ENCODE peak calls at places on chromosomes 1 and 21, in seven cellular contexts. One of them, this sample, is unnamed.

GRCh38 chr1:173914366-173914871 is 2.7 kb downstream of the SERPINC1 start:
- DNase-seq in heart right ventricle: no peak
- DNase-seq in left ventricle myocardium inferior: no peak
- DNase-seq in H9: peak
- DNase-seq in breast epithelium: no peak
- DNase-seq in ovary: no peak
- DNase-seq in CD8-positive, alpha-beta T cell: no peak
- DNase-seq in this sample: no peak

GRCh38 chr21:16891821-16892220 is 621.0 kb upstream of the CXADR start:
- DNase-seq in heart right ventricle: no peak
- DNase-seq in left ventricle myocardium inferior: no peak
- DNase-seq in H9: no peak
- DNase-seq in breast epithelium: no peak
- DNase-seq in ovary: no peak
- DNase-seq in CD8-positive, alpha-beta T cell: no peak
- DNase-seq in this sample: no peak

GRCh38 chr1:171468120-171468790 is 17.1 kb upstream of the PRRC2C start:
- DNase-seq in heart right ventricle: no peak
- DNase-seq in left ventricle myocardium inferior: no peak
- DNase-seq in H9: no peak
- DNase-seq in breast epithelium: no peak
- DNase-seq in ovary: no peak
- DNase-seq in CD8-positive, alpha-beta T cell: no peak
- DNase-seq in this sample: no peak

GRCh38 chr1:155379877-155380192 is 59.1 kb downstream of the RUSC1 start:
- DNase-seq in heart right ventricle: no peak
- DNase-seq in left ventricle myocardium inferior: no peak
- DNase-seq in H9: no peak
- DNase-seq in breast epithelium: no peak
- DNase-seq in ovary: no peak
- DNase-seq in CD8-positive, alpha-beta T cell: no peak
- DNase-seq in this sample: no peak

GRCh38 chr1:179779645-179780272 is 36.7 kb downstream of the FAM163A start:
- DNase-seq in heart right ventricle: no peak
- DNase-seq in left ventricle myocardium inferior: no peak
- DNase-seq in H9: no peak
- DNase-seq in breast epithelium: no peak
- DNase-seq in ovary: no peak
- DNase-seq in CD8-positive, alpha-beta T cell: no peak
- DNase-seq in this sample: no peak

GRCh38 chr21:41957991-41958766 is 4.4 kb upstream of the C2CD2 start:
- DNase-seq in heart right ventricle: peak
- DNase-seq in left ventricle myocardium inferior: peak
- DNase-seq in H9: no peak
- DNase-seq in breast epithelium: peak
- DNase-seq in ovary: peak
- DNase-seq in CD8-positive, alpha-beta T cell: no peak
- DNase-seq in this sample: no peak

GRCh38 chr1:41917051-41917530 is 1.6 kb downstream of the HIVEP3 start:
- DNase-seq in heart right ventricle: no peak
- DNase-seq in left ventricle myocardium inferior: no peak
- DNase-seq in H9: no peak
- DNase-seq in breast epithelium: no peak
- DNase-seq in ovary: no peak
- DNase-seq in CD8-positive, alpha-beta T cell: no peak
- DNase-seq in this sample: no peak

GRCh38 chr1:214260561-214261205 is 20.3 kb upstream of the SMYD2 start:
- DNase-seq in heart right ventricle: no peak
- DNase-seq in left ventricle myocardium inferior: no peak
- DNase-seq in H9: no peak
- DNase-seq in breast epithelium: no peak
- DNase-seq in ovary: no peak
- DNase-seq in CD8-positive, alpha-beta T cell: no peak
- DNase-seq in this sample: no peak

GRCh38 chr21:45387506-45387905 is 17.5 kb upstream of the COL18A1 start:
- DNase-seq in heart right ventricle: no peak
- DNase-seq in left ventricle myocardium inferior: peak
- DNase-seq in H9: no peak
- DNase-seq in breast epithelium: no peak
- DNase-seq in ovary: peak
- DNase-seq in CD8-positive, alpha-beta T cell: no peak
- DNase-seq in this sample: no peak

GRCh38 chr1:162976628-162977027 is 92.5 kb upstream of the RGS4 start:
- DNase-seq in heart right ventricle: no peak
- DNase-seq in left ventricle myocardium inferior: no peak
- DNase-seq in H9: no peak
- DNase-seq in breast epithelium: no peak
- DNase-seq in ovary: no peak
- DNase-seq in CD8-positive, alpha-beta T cell: no peak
- DNase-seq in this sample: no peak

GRCh38 chr1:162899422-162900168 is 38.6 kb upstream of the CCDC190 start:
- DNase-seq in heart right ventricle: no peak
- DNase-seq in left ventricle myocardium inferior: no peak
- DNase-seq in H9: no peak
- DNase-seq in breast epithelium: no peak
- DNase-seq in ovary: no peak
- DNase-seq in CD8-positive, alpha-beta T cell: no peak
- DNase-seq in this sample: no peak

GRCh38 chr1:23759277-23759676 is 16.0 kb downstream of the ELOA start:
- DNase-seq in heart right ventricle: no peak
- DNase-seq in left ventricle myocardium inferior: no peak
- DNase-seq in H9: no peak
- DNase-seq in breast epithelium: no peak
- DNase-seq in ovary: no peak
- DNase-seq in CD8-positive, alpha-beta T cell: no peak
- DNase-seq in this sample: no peak

GRCh38 chr1:52268372-52268771 is 97.6 kb downstream of the CC2D1B start:
- DNase-seq in heart right ventricle: no peak
- DNase-seq in left ventricle myocardium inferior: no peak
- DNase-seq in H9: peak
- DNase-seq in breast epithelium: no peak
- DNase-seq in ovary: no peak
- DNase-seq in CD8-positive, alpha-beta T cell: no peak
- DNase-seq in this sample: no peak

GRCh38 chr1:98792123-98792522 is 130.6 kb downstream of the SNX7 start:
- DNase-seq in heart right ventricle: no peak
- DNase-seq in left ventricle myocardium inferior: no peak
- DNase-seq in H9: no peak
- DNase-seq in breast epithelium: no peak
- DNase-seq in ovary: no peak
- DNase-seq in CD8-positive, alpha-beta T cell: no peak
- DNase-seq in this sample: no peak
- H3K27ac ChIP-seq in heart right ventricle: no peak
- H3K27ac ChIP-seq in left ventricle myocardium inferior: no peak
- H3K27ac ChIP-seq in H9: no peak
- H3K27ac ChIP-seq in breast epithelium: no peak
- H3K27ac ChIP-seq in ovary: no peak
- H3K27ac ChIP-seq in CD8-positive, alpha-beta T cell: no peak
- H3K27ac ChIP-seq in this sample: no peak

GRCh38 chr1:6105218-6105679 is 59.6 kb downstream of the KCNAB2 start:
- DNase-seq in heart right ventricle: peak
- DNase-seq in left ventricle myocardium inferior: no peak
- DNase-seq in H9: no peak
- DNase-seq in breast epithelium: no peak
- DNase-seq in ovary: no peak
- DNase-seq in CD8-positive, alpha-beta T cell: no peak
- DNase-seq in this sample: no peak

GRCh38 chr1:6106977-6107376 is 61.3 kb downstream of the KCNAB2 start:
- DNase-seq in heart right ventricle: no peak
- DNase-seq in left ventricle myocardium inferior: no peak
- DNase-seq in H9: no peak
- DNase-seq in breast epithelium: no peak
- DNase-seq in ovary: no peak
- DNase-seq in CD8-positive, alpha-beta T cell: no peak
- DNase-seq in this sample: no peak

GRCh38 chr1:6106321-6106731 is 60.6 kb downstream of the KCNAB2 start:
- DNase-seq in heart right ventricle: peak
- DNase-seq in left ventricle myocardium inferior: no peak
- DNase-seq in H9: no peak
- DNase-seq in breast epithelium: no peak
- DNase-seq in ovary: no peak
- DNase-seq in CD8-positive, alpha-beta T cell: no peak
- DNase-seq in this sample: peak

GRCh38 chr1:6104631-6105030 is 58.9 kb downstream of the KCNAB2 start:
- DNase-seq in heart right ventricle: peak
- DNase-seq in left ventricle myocardium inferior: no peak
- DNase-seq in H9: no peak
- DNase-seq in breast epithelium: no peak
- DNase-seq in ovary: no peak
- DNase-seq in CD8-positive, alpha-beta T cell: no peak
- DNase-seq in this sample: no peak

DNA sequence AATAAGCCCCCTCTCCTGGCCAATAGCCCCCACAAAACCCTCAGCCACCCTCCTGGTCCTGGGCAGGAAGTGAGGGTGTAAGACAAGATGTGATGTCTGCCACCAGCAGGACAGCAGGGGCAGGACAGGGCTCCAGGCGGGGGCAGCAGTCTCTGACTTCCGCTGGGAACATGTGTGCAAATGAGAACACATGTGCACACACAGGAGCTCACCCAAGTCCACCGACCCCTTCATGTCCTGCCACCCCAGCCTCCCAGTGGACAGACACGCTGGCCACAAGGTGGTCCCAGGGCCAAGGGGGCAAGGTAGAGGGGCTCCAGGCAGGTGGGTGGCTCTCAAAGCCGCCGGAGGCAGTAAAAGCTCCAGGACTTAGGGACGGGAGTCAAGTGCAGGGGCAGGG is 60.1 kb downstream of the KCNAB2 start:
- DNase-seq in heart right ventricle: peak
- DNase-seq in left ventricle myocardium inferior: no peak
- DNase-seq in H9: no peak
- DNase-seq in breast epithelium: no peak
- DNase-seq in ovary: no peak
- DNase-seq in CD8-positive, alpha-beta T cell: no peak
- DNase-seq in this sample: no peak
- TF ChIP-seq CTCF in heart right ventricle: no peak
- TF ChIP-seq CTCF in left ventricle myocardium inferior: no peak
- TF ChIP-seq CTCF in H9: peak
- TF ChIP-seq CTCF in breast epithelium: no peak
- TF ChIP-seq CTCF in ovary: no peak
- TF ChIP-seq CTCF in CD8-positive, alpha-beta T cell: no peak
- TF ChIP-seq CTCF in this sample: no peak

GRCh38 chr1:96472471-96472870 is 249.1 kb upstream of the PTBP2 start:
- DNase-seq in heart right ventricle: no peak
- DNase-seq in left ventricle myocardium inferior: no peak
- DNase-seq in H9: no peak
- DNase-seq in breast epithelium: no peak
- DNase-seq in ovary: no peak
- DNase-seq in CD8-positive, alpha-beta T cell: no peak
- DNase-seq in this sample: no peak

GRCh38 chr1:96475882-96476281 is 245.7 kb upstream of the PTBP2 start:
- DNase-seq in heart right ventricle: no peak
- DNase-seq in left ventricle myocardium inferior: no peak
- DNase-seq in H9: no peak
- DNase-seq in breast epithelium: no peak
- DNase-seq in ovary: no peak
- DNase-seq in CD8-positive, alpha-beta T cell: no peak
- DNase-seq in this sample: no peak

GRCh38 chr1:96473791-96474452 is 247.7 kb upstream of the PTBP2 start:
- DNase-seq in heart right ventricle: no peak
- DNase-seq in left ventricle myocardium inferior: no peak
- DNase-seq in H9: no peak
- DNase-seq in breast epithelium: no peak
- DNase-seq in ovary: no peak
- DNase-seq in CD8-positive, alpha-beta T cell: no peak
- DNase-seq in this sample: no peak

GRCh38 chr1:96478228-96478627 is 243.4 kb upstream of the PTBP2 start:
- DNase-seq in heart right ventricle: no peak
- DNase-seq in left ventricle myocardium inferior: no peak
- DNase-seq in H9: no peak
- DNase-seq in breast epithelium: no peak
- DNase-seq in ovary: no peak
- DNase-seq in CD8-positive, alpha-beta T cell: no peak
- DNase-seq in this sample: no peak

DNA sequence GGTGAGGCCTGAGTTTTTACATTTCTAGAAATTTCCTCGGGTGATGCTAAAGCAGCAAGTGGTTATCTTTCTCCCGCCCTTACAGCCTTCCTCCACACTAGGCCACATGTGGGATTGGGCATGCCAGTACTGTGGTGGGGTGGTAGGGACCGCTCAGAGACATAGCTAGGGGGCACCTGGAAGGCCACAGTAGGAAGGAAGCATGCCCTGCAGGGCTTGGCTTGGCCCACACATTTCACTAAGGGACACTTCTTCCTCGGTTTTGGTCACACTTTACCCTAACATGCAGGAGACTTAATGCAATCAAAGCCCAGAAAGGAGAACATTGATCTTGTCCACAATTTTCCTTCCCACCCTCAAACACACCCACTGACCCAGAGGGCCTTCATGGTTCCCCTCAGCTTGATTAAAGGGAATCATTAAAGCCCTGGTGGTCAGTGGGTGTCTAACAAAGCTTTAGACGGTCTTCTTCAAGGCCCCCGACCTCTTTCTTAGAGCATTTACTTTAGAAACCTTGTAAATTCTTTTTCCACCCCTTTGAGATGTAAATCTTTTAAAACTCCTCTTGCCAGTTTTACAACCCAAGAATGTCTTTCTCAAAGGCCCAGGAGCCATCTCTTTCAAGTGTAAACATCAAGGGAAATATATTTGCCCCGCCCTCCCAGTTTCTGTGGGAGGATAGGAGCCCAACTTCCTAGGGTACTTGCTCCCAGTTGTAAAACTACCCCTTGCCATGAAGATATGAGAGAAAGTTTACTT is 246.4 kb upstream of the PTBP2 start:
- DNase-seq in heart right ventricle: no peak
- DNase-seq in left ventricle myocardium inferior: no peak
- DNase-seq in H9: peak
- DNase-seq in breast epithelium: no peak
- DNase-seq in ovary: no peak
- DNase-seq in CD8-positive, alpha-beta T cell: no peak
- DNase-seq in this sample: no peak
- H3K27ac ChIP-seq in heart right ventricle: no peak
- H3K27ac ChIP-seq in left ventricle myocardium inferior: no peak
- H3K27ac ChIP-seq in H9: no peak
- H3K27ac ChIP-seq in breast epithelium: no peak
- H3K27ac ChIP-seq in ovary: no peak
- H3K27ac ChIP-seq in CD8-positive, alpha-beta T cell: no peak
- H3K27ac ChIP-seq in this sample: no peak

GRCh38 chr1:186811892-186812291 is 16.9 kb upstream of the PLA2G4A start:
- DNase-seq in heart right ventricle: no peak
- DNase-seq in left ventricle myocardium inferior: no peak
- DNase-seq in H9: no peak
- DNase-seq in breast epithelium: no peak
- DNase-seq in ovary: no peak
- DNase-seq in CD8-positive, alpha-beta T cell: no peak
- DNase-seq in this sample: no peak

GRCh38 chr1:186802388-186802787 is 26.4 kb upstream of the PLA2G4A start:
- DNase-seq in heart right ventricle: no peak
- DNase-seq in left ventricle myocardium inferior: no peak
- DNase-seq in H9: no peak
- DNase-seq in breast epithelium: no peak
- DNase-seq in ovary: no peak
- DNase-seq in CD8-positive, alpha-beta T cell: no peak
- DNase-seq in this sample: no peak

GRCh38 chr1:186807162-186807561 is 21.6 kb upstream of the PLA2G4A start:
- DNase-seq in heart right ventricle: no peak
- DNase-seq in left ventricle myocardium inferior: no peak
- DNase-seq in H9: no peak
- DNase-seq in breast epithelium: no peak
- DNase-seq in ovary: no peak
- DNase-seq in CD8-positive, alpha-beta T cell: no peak
- DNase-seq in this sample: no peak

GRCh38 chr1:186804669-186805068 is 24.1 kb upstream of the PLA2G4A start:
- DNase-seq in heart right ventricle: no peak
- DNase-seq in left ventricle myocardium inferior: no peak
- DNase-seq in H9: no peak
- DNase-seq in breast epithelium: no peak
- DNase-seq in ovary: no peak
- DNase-seq in CD8-positive, alpha-beta T cell: no peak
- DNase-seq in this sample: no peak

GRCh38 chr1:186806477-186806876 is 22.3 kb upstream of the PLA2G4A start:
- DNase-seq in heart right ventricle: peak
- DNase-seq in left ventricle myocardium inferior: no peak
- DNase-seq in H9: peak
- DNase-seq in breast epithelium: no peak
- DNase-seq in ovary: no peak
- DNase-seq in CD8-positive, alpha-beta T cell: no peak
- DNase-seq in this sample: no peak
- TF ChIP-seq CTCF in heart right ventricle: peak
- TF ChIP-seq CTCF in left ventricle myocardium inferior: peak
- TF ChIP-seq CTCF in H9: peak
- TF ChIP-seq CTCF in breast epithelium: no peak
- TF ChIP-seq CTCF in ovary: no peak
- TF ChIP-seq CTCF in CD8-positive, alpha-beta T cell: no peak
- TF ChIP-seq CTCF in this sample: no peak

This sample was measured in left lung.